ENCODE peak calls at places on chromosome 5, in eight cellular contexts. W, E, B, R, D, F, H and C are unnamed samples.

GRCh38 chr5:98563885-98564653 is 209.4 kb upstream of the RGMB start:
- DNase-seq in B (no peak), E (no peak), W (no peak), H (no peak), F (peak), D (no peak), R (no peak), C (no peak)

GRCh38 chr5:36692791-36693763 is 86.7 kb downstream of the SLC1A3 start:
- DNase-seq in W (peak), E (peak), D (peak), B (peak), R (peak), F (peak), H (peak), C (peak)

GRCh38 chr5:113081881-113082546 is 105.4 kb downstream of the DCP2 start:
- DNase-seq in H (no peak), W (no peak), R (peak), E (peak), F (no peak), D (peak), B (no peak), C (peak)

GRCh38 chr5:6355294-6355693 is 23.1 kb downstream of the MED10 start:
- DNase-seq in R (no peak), D (no peak), B (no peak), E (no peak), W (no peak), F (no peak), H (no peak), C (no peak)

GRCh38 chr5:140054086-140054689 is 11.1 kb upstream of the NRG2 start:
- DNase-seq in H (no peak), R (no peak), B (no peak), F (no peak), W (no peak), D (no peak), E (no peak), C (no peak)

GRCh38 chr5:123545506-123545905 is 33.5 kb downstream of the CSNK1G3 start:
- DNase-seq in W (peak), E (peak), D (no peak), B (no peak), R (no peak), H (no peak), F (no peak), C (peak)

GRCh38 chr5:142743677-142744441 is 26.3 kb upstream of the ARHGAP26 start:
- DNase-seq in D (peak), W (no peak), E (no peak), H (no peak), F (no peak), R (no peak), B (no peak), C (peak)

GRCh38 chr5:165497707-165498106 is 1992.3 kb downstream of the MAT2B start:
- DNase-seq in E (no peak), D (no peak), R (no peak), B (no peak), H (peak), W (no peak), F (peak), C (no peak)

GRCh38 chr5:117590944-117591343 is 1016.3 kb upstream of the SEMA6A start:
- DNase-seq in R (no peak), F (no peak), H (peak), E (peak), W (no peak), B (no peak), D (peak), C (peak)

GRCh38 chr5:16406023-16406422 is 59.6 kb downstream of the ZNF622 start:
- DNase-seq in E (no peak), W (no peak), D (no peak), R (no peak), F (no peak), H (no peak), B (no peak), C (no peak)

GRCh38 chr5:140131967-140132409 is 6.3 kb downstream of the IGIP start:
- DNase-seq in D (peak), E (peak), R (no peak), W (peak), B (no peak), H (no peak), F (no peak), C (peak)

GRCh38 chr5:73188764-73189521 is 15.9 kb downstream of the TMEM174 start:
- DNase-seq in B (no peak), D (peak), E (peak), F (no peak), H (no peak), W (no peak), R (peak), C (peak)

GRCh38 chr5:153797484-153797883 is 241.2 kb downstream of the FAM114A2 start:
- DNase-seq in D (no peak), H (no peak), W (no peak), E (no peak), B (no peak), F (no peak), R (no peak), C (no peak)

GRCh38 chr5:40981420-40981819 is 72.1 kb downstream of the C7 start:
- DNase-seq in R (no peak), D (no peak), H (no peak), B (no peak), W (no peak), E (no peak), F (no peak), C (no peak)

GRCh38 chr5:111748304-111748763 is 8.7 kb downstream of the NREP start:
- DNase-seq in R (peak), H (no peak), F (no peak), D (peak), E (peak), B (no peak), W (no peak), C (peak)